ENCODE peak calls at places on chromosomes 6 and 20, in nine cellular contexts. K, H, B, E, W, L, M, S and G are unnamed samples.

GRCh38 chr6:116314878-116315277 is 35.1 kb upstream of the TSPYL1 start:
- DNase-seq in K (no peak), H (no peak), B (no peak), E (no peak), W (no peak), L (peak), M (no peak), S (no peak), G (no peak)

GRCh38 chr6:151060096-151060741 is 179.5 kb upstream of the AKAP12 start:
- DNase-seq in K (no peak), H (no peak), B (no peak), E (no peak), W (no peak), L (peak), M (no peak), S (no peak), G (no peak)

GRCh38 chr6:1705630-1706029 is 95.9 kb downstream of the FOXC1 start:
- DNase-seq in K (no peak), H (no peak), B (no peak), E (no peak), W (no peak), L (no peak), M (no peak), S (no peak), G (no peak)

GRCh38 chr6:6760054-6760453 is 171.5 kb downstream of the LY86 start:
- DNase-seq in K (no peak), H (no peak), B (no peak), E (no peak), W (no peak), L (no peak), M (no peak), S (no peak), G (no peak)

GRCh38 chr20:40688129-40689099 is 622 bp downstream of the MAFB start:
- DNase-seq in K (no peak), H (no peak), B (no peak), E (no peak), W (no peak), L (peak), M (no peak), S (no peak), G (peak)

GRCh38 chr20:32577657-32578056 is 7.5 kb downstream of the NOL4L start:
- DNase-seq in K (no peak), H (no peak), B (no peak), E (no peak), W (no peak), L (no peak), M (no peak), S (no peak), G (no peak)

GRCh38 chr6:87283461-87283860 is 38.9 kb upstream of the SMIM8 start:
- DNase-seq in K (no peak), H (no peak), B (no peak), E (no peak), W (no peak), L (no peak), M (no peak), S (no peak), G (no peak)

GRCh38 chr6:112188906-112189305 is 65.5 kb downstream of the LAMA4 start:
- DNase-seq in K (no peak), H (no peak), B (no peak), E (no peak), W (no peak), L (no peak), M (no peak), S (no peak), G (no peak)

GRCh38 chr20:55514498-55514897 is 490.8 kb downstream of the CBLN4 start:
- DNase-seq in K (no peak), H (no peak), B (no peak), E (no peak), W (no peak), L (no peak), M (no peak), S (no peak), G (no peak)

GRCh38 chr6:32816746-32817204 is at the start of gene HLA-DOB:
- DNase-seq in K (no peak), H (peak), B (no peak), E (no peak), W (no peak), L (peak), M (no peak), S (no peak), G (no peak)

GRCh38 chr20:49660912-49661311 is 52.8 kb downstream of the B4GALT5 start:
- DNase-seq in K (no peak), H (no peak), B (no peak), E (no peak), W (no peak), L (no peak), M (no peak), S (no peak), G (no peak)

GRCh38 chr20:41344938-41345728 is 4.5 kb downstream of the LPIN3 start:
- DNase-seq in K (no peak), H (no peak), B (no peak), E (no peak), W (no peak), L (no peak), M (no peak), S (no peak), G (no peak)

GRCh38 chr6:121932071-121933009 is 467.1 kb upstream of the HSF2 start:
- DNase-seq in K (no peak), H (peak), B (no peak), E (no peak), W (peak), L (peak), M (no peak), S (no peak), G (no peak)

GRCh38 chr20:22824077-22824476 is 211.0 kb upstream of the SSTR4 start:
- DNase-seq in K (no peak), H (no peak), B (no peak), E (no peak), W (no peak), L (no peak), M (no peak), S (no peak), G (no peak)

GRCh38 chr6:26459023-26459810 is 1.5 kb downstream of the BTN2A1 start:
- DNase-seq in K (no peak), H (no peak), B (no peak), E (no peak), W (no peak), L (no peak), M (no peak), S (no peak), G (no peak)

GRCh38 chr6:10511477-10511876 is 9.7 kb upstream of the GCNT2 start:
- DNase-seq in K (no peak), H (no peak), B (no peak), E (no peak), W (no peak), L (peak), M (no peak), S (no peak), G (no peak)

GRCh38 chr6:14524319-14524718 is 406.7 kb downstream of the CD83 start:
- DNase-seq in K (no peak), H (no peak), B (no peak), E (no peak), W (no peak), L (no peak), M (no peak), S (no peak), G (no peak)

GRCh38 chr6:86502522-86502921 is 434.8 kb upstream of the HTR1E start:
- DNase-seq in K (no peak), H (no peak), B (no peak), E (no peak), W (no peak), L (no peak), M (no peak), S (no peak), G (no peak)

GRCh38 chr20:17675519-17676377 is 6.3 kb downstream of the RRBP1 start:
- DNase-seq in K (no peak), H (no peak), B (no peak), E (no peak), W (no peak), L (no peak), M (no peak), S (no peak), G (no peak)

GRCh38 chr20:45588800-45589199 is 9.7 kb upstream of the WFDC8 start:
- DNase-seq in K (no peak), H (no peak), B (no peak), E (no peak), W (no peak), L (no peak), M (no peak), S (no peak), G (no peak)

GRCh38 chr6:132084811-132085509 is 133.8 kb upstream of the CCN2 start:
- DNase-seq in K (no peak), H (no peak), B (no peak), E (no peak), W (no peak), L (peak), M (no peak), S (no peak), G (no peak)

GRCh38 chr20:18705490-18705889 is 108.1 kb upstream of the SCP2D1 start:
- DNase-seq in K (no peak), H (no peak), B (no peak), E (no peak), W (no peak), L (no peak), M (no peak), S (no peak), G (no peak)

GRCh38 chr6:97205936-97206335 is 77.1 kb downstream of the MMS22L start:
- DNase-seq in K (no peak), H (no peak), B (no peak), E (no peak), W (no peak), L (no peak), M (no peak), S (no peak), G (no peak)

GRCh38 chr20:59074456-59074855 is 31.9 kb upstream of the PRELID3B start:
- DNase-seq in K (no peak), H (no peak), B (no peak), E (no peak), W (no peak), L (no peak), M (no peak), S (no peak), G (no peak)

GRCh38 chr6:76742919-76743318 is 670.5 kb upstream of the IMPG1 start:
- DNase-seq in K (no peak), H (no peak), B (no peak), E (no peak), W (no peak), L (no peak), M (no peak), S (no peak), G (no peak)

GRCh38 chr6:53959717-53960116 is 151.5 kb upstream of the MLIP start:
- DNase-seq in K (no peak), H (no peak), B (no peak), E (no peak), W (no peak), L (no peak), M (no peak), S (no peak), G (no peak)

GRCh38 chr20:18721716-18722115 is 91.9 kb upstream of the SCP2D1 start:
- DNase-seq in K (no peak), H (no peak), B (no peak), E (no peak), W (no peak), L (no peak), M (no peak), S (no peak), G (no peak)

GRCh38 chr6:160124605-160125004 is 3.0 kb downstream of the SLC22A1 start:
- DNase-seq in K (no peak), H (no peak), B (no peak), E (no peak), W (no peak), L (no peak), M (no peak), S (no peak), G (no peak)

GRCh38 chr6:19303381-19303780 is 533.8 kb upstream of the ID4 start:
- DNase-seq in K (no peak), H (peak), B (no peak), E (peak), W (no peak), L (no peak), M (peak), S (no peak), G (no peak)

GRCh38 chr6:158924499-158925455 is 75.2 kb downstream of the RSPH3 start:
- DNase-seq in K (no peak), H (no peak), B (no peak), E (no peak), W (no peak), L (no peak), M (no peak), S (no peak), G (no peak)

GRCh38 chr6:7691021-7691420 is 34.9 kb upstream of the BMP6 start:
- DNase-seq in K (no peak), H (no peak), B (no peak), E (no peak), W (no peak), L (no peak), M (no peak), S (no peak), G (no peak)

GRCh38 chr6:142534484-142534883 is 232.7 kb downstream of the ADGRG6 start:
- DNase-seq in K (no peak), H (no peak), B (no peak), E (no peak), W (no peak), L (no peak), M (no peak), S (no peak), G (no peak)

GRCh38 chr6:160919713-160920112 is 71.9 kb upstream of the MAP3K4 start:
- DNase-seq in K (no peak), H (no peak), B (no peak), E (no peak), W (no peak), L (no peak), M (no peak), S (no peak), G (no peak)